ENCODE peak calls at places on chromosomes 3 and 15, in nine cellular contexts. Z is EL; W is NCI-H1436; V is nephron progenitor cell; U is NCI-H1092 treated with DMSO at 0.1 percent for 48 hours; O is stimulated activated CD4-positive, alpha-beta T cell treated with anti-CD3 and anti-CD28 coated beads, Interleukin-15, amount 100 ng/mL, for 48 hours; Y is HepG2; I is CD4-positive, alpha-beta T cell; M is neural crest cell. E is an unnamed sample.

GRCh38 chr3:141415959-141416358 is 47.7 kb downstream of the ZBTB38 start:
- DNase-seq in Z (no peak), W (no peak), V (no peak), U (no peak), O (no peak), Y (no peak), I (no peak), M (no peak), E (no peak)

GRCh38 chr3:179071161-179071568 is 444 bp downstream of the ZMAT3 start:
- DNase-seq in Z (peak), W (no peak), V (no peak), U (peak), O (peak), Y (peak), I (peak), M (no peak), E (no peak)

GRCh38 chr3:135678386-135678785 is 287.1 kb upstream of the PPP2R3A start:
- DNase-seq in Z (no peak), W (no peak), V (no peak), U (no peak), O (no peak), Y (no peak), I (no peak), M (no peak), E (no peak)

GRCh38 chr3:42116466-42116865 is 25.3 kb downstream of the TRAK1 start:
- DNase-seq in Z (peak), W (no peak), V (no peak), U (no peak), O (no peak), Y (no peak), I (no peak), M (no peak), E (no peak)

GRCh38 chr3:150090877-150091276 is 120.2 kb upstream of the PFN2 start:
- DNase-seq in Z (peak), W (no peak), V (no peak), U (no peak), O (no peak), Y (no peak), I (no peak), M (no peak), E (no peak)

GRCh38 chr15:41104234-41104633 is 11.8 kb downstream of the INO80 start:
- DNase-seq in Z (peak), W (no peak), V (no peak), U (peak), O (no peak), Y (no peak), I (no peak), M (no peak), E (no peak)

GRCh38 chr3:189355481-189356201 is 183.9 kb downstream of the TPRG1 start:
- DNase-seq in Z (peak), W (peak), V (no peak), U (no peak), O (no peak), Y (peak), I (peak), M (no peak), E (no peak)

GRCh38 chr3:20405731-20406130 is 219.7 kb upstream of the SGO1 start:
- DNase-seq in Z (peak), W (no peak), V (no peak), U (no peak), O (no peak), Y (no peak), I (no peak), M (no peak), E (no peak)

GRCh38 chr15:30922469-30923311 is 19.0 kb downstream of the FAN1 start:
- DNase-seq in Z (peak), W (no peak), V (peak), U (no peak), O (no peak), Y (peak), I (no peak), M (peak), E (no peak)

GRCh38 chr3:69142090-69142489 is 19.7 kb upstream of the LMOD3 start:
- DNase-seq in Z (no peak), W (no peak), V (no peak), U (no peak), O (no peak), Y (no peak), I (no peak), M (no peak), E (no peak)

GRCh38 chr3:197366301-197367044 is 68.1 kb upstream of the DLG1 start:
- DNase-seq in Z (peak), W (no peak), V (no peak), U (no peak), O (no peak), Y (no peak), I (no peak), M (no peak), E (no peak)

GRCh38 chr3:144791034-144791433 is 819.4 kb downstream of the DIPK2A start:
- DNase-seq in Z (no peak), W (no peak), V (no peak), U (no peak), O (no peak), Y (no peak), I (no peak), M (no peak), E (no peak)

GRCh38 chr15:34855397-34855796 is 60.0 kb upstream of the ACTC1 start:
- DNase-seq in Z (peak), W (peak), V (no peak), U (peak), O (no peak), Y (no peak), I (no peak), M (no peak), E (no peak)

GRCh38 chr3:37126856-37127255 is 47.5 kb downstream of the LRRFIP2 start:
- DNase-seq in Z (no peak), W (no peak), V (no peak), U (no peak), O (no peak), Y (no peak), I (no peak), M (no peak), E (no peak)

GRCh38 chr3:42256135-42256819 is 9.7 kb downstream of the CCK start:
- DNase-seq in Z (peak), W (no peak), V (no peak), U (no peak), O (no peak), Y (no peak), I (no peak), M (no peak), E (no peak)

GRCh38 chr15:82739086-82739485 is 29.4 kb upstream of the AP3B2 start:
- DNase-seq in Z (peak), W (no peak), V (no peak), U (no peak), O (no peak), Y (no peak), I (no peak), M (no peak), E (no peak)

GRCh38 chr3:125310623-125311076 is 64.5 kb downstream of the ZNF148 start:
- DNase-seq in Z (no peak), W (no peak), V (no peak), U (no peak), O (peak), Y (peak), I (peak), M (no peak), E (no peak)

GRCh38 chr3:194592798-194593752 is 40.1 kb downstream of the TMEM44 start:
- DNase-seq in Z (peak), W (no peak), V (no peak), U (no peak), O (no peak), Y (no peak), I (no peak), M (no peak), E (no peak)

E was measured in left ventricle myocardium inferior.